ENCODE peak calls at places on chromosomes 3 and 15, in five cellular contexts. One of them, this sample, is unnamed.

GRCh38 chr15:73796266-73796939 is 43.3 kb upstream of the INSYN1 start:
- DNase-seq in IMR-90: no peak
- DNase-seq in neural crest cell: no peak
- DNase-seq in spleen: no peak
- DNase-seq in ovary: no peak
- DNase-seq in this sample: no peak

GRCh38 chr3:196098365-196098764 is 16.5 kb upstream of the TFRC start:
- DNase-seq in spleen: no peak
- DNase-seq in IMR-90: no peak
- DNase-seq in ovary: no peak
- DNase-seq in neural crest cell: no peak
- DNase-seq in this sample: no peak

GRCh38 chr3:139103484-139103883 is 58.8 kb upstream of the PRR23C start:
- DNase-seq in IMR-90: no peak
- DNase-seq in ovary: no peak
- DNase-seq in neural crest cell: no peak
- DNase-seq in spleen: no peak
- DNase-seq in this sample: no peak

GRCh38 chr3:161559177-161559998 is 62.8 kb downstream of the OTOL1 start:
- DNase-seq in ovary: no peak
- DNase-seq in neural crest cell: peak
- DNase-seq in spleen: no peak
- DNase-seq in IMR-90: peak
- DNase-seq in this sample: no peak

GRCh38 chr3:24802614-24803013 is 308.0 kb upstream of the THRB start:
- DNase-seq in IMR-90: no peak
- DNase-seq in ovary: no peak
- DNase-seq in neural crest cell: no peak
- DNase-seq in spleen: no peak
- DNase-seq in this sample: no peak

GRCh38 chr15:70200511-70200991 is 102.8 kb upstream of the TLE3 start:
- DNase-seq in IMR-90: no peak
- DNase-seq in ovary: no peak
- DNase-seq in spleen: peak
- DNase-seq in neural crest cell: no peak
- DNase-seq in this sample: no peak

GRCh38 chr3:143895805-143896204 is 47.5 kb upstream of the SLC9A9 start:
- DNase-seq in spleen: no peak
- DNase-seq in ovary: no peak
- DNase-seq in IMR-90: peak
- DNase-seq in neural crest cell: no peak
- DNase-seq in this sample: no peak

GRCh38 chr3:147407107-147407494 is 758 bp upstream of the ZIC4 start:
- DNase-seq in spleen: no peak
- DNase-seq in ovary: no peak
- DNase-seq in neural crest cell: no peak
- DNase-seq in IMR-90: no peak
- DNase-seq in this sample: no peak

GRCh38 chr3:177977381-177978158 is 558.7 kb upstream of the KCNMB2 start:
- DNase-seq in neural crest cell: no peak
- DNase-seq in spleen: no peak
- DNase-seq in IMR-90: peak
- DNase-seq in ovary: no peak
- DNase-seq in this sample: no peak

GRCh38 chr3:107373896-107374295 is 3.3 kb upstream of the CCDC54 start:
- DNase-seq in spleen: no peak
- DNase-seq in ovary: no peak
- DNase-seq in neural crest cell: no peak
- DNase-seq in IMR-90: no peak
- DNase-seq in this sample: no peak

GRCh38 chr15:83107841-83108181 is 366 bp downstream of the TM6SF1 start:
- DNase-seq in neural crest cell: no peak
- DNase-seq in ovary: no peak
- DNase-seq in IMR-90: no peak
- DNase-seq in spleen: peak
- DNase-seq in this sample: no peak

GRCh38 chr3:161284989-161285388 is 63.9 kb downstream of the NMD3 start:
- DNase-seq in IMR-90: peak
- DNase-seq in ovary: no peak
- DNase-seq in spleen: no peak
- DNase-seq in neural crest cell: no peak
- DNase-seq in this sample: no peak

GRCh38 chr15:71051539-71051938 is 63.7 kb upstream of the THSD4 start:
- DNase-seq in IMR-90: peak
- DNase-seq in neural crest cell: no peak
- DNase-seq in spleen: no peak
- DNase-seq in ovary: no peak
- DNase-seq in this sample: no peak

DNA sequence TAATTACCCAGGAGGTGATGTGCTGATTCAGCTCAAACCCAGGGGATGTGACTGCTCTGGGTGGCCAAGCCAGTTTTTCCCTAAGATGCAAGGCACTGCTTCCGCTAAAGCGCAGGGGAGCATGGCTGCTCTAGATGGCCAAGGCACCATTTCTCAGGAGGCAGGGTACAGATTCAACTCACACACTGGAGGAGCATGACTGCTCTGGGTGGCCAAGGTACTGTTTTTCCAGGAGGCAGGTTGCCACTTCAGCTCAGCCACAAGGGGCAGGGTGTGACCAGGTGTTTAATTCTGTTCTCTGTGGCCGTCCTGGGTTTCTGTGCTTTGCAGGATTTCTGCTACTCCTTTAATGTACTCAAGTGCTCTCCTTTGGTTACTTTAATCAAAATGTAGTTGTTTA is 659.3 kb upstream of the ARRDC4 start:
- DNase-seq in spleen: peak
- DNase-seq in IMR-90: no peak
- DNase-seq in neural crest cell: no peak
- DNase-seq in ovary: no peak
- DNase-seq in this sample: no peak
- TF ChIP-seq CTCF in spleen: no peak
- TF ChIP-seq CTCF in IMR-90: no peak
- TF ChIP-seq CTCF in neural crest cell: no peak
- TF ChIP-seq CTCF in ovary: no peak
- TF ChIP-seq CTCF in this sample: no peak

DNA sequence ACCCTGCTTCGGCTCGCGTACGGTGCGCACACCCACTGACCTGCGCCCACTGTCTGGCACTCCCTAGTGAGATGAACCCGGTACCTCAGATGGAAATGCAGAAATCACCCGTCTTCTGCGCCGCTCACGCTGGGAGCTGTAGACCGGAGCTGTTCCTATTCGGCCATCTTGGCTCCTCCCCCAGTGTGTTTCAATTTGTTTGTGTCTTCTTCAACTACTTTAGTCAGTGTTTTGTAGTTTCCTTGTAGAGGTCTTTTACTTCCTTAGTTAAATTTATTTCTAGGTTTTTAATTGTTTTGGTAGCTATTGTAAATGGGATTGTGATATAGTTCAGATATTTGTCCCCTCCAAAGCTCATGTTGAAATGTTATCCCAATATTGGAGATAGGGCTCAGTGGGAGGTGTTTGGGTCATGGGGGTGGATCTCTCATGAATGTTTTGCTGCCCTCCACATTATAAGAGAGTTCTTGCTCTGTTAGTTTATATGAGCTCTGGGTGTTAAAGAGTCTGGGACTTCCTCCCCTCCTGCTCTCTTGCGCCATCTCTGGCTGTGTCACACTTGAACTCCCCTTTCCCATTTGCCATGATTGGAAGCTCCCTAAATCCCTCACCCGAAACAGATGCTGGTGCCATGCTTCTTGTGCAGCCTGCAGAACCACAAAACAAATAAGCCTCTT is 304.4 kb downstream of the DOCK3 start:
- DNase-seq in ovary: no peak
- DNase-seq in spleen: no peak
- DNase-seq in IMR-90: no peak
- DNase-seq in neural crest cell: no peak
- DNase-seq in this sample: no peak
- TF ChIP-seq CTCF in ovary: no peak
- TF ChIP-seq CTCF in spleen: no peak
- TF ChIP-seq CTCF in IMR-90: no peak
- TF ChIP-seq CTCF in neural crest cell: peak
- TF ChIP-seq CTCF in this sample: no peak

DNA sequence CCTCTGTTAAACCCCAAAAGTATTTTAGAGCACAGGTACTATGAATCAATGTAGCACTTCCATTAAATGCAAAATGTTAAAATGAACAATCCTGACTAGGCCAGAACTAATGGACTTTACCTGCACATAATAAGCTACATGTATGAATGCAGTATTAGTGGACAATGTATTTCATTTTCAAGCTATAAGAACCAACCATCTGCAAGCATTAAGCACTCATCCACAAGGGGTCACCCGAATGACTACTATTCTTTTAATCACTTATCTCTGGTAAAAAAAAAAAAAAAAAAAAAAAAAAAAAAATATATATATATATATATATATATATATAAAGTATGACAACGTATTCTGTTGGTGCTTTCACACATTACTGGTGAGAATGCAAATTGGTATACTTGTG is 7.2 kb downstream of the HERC1 start:
- DNase-seq in neural crest cell: no peak
- DNase-seq in spleen: no peak
- DNase-seq in IMR-90: peak
- DNase-seq in ovary: no peak
- DNase-seq in this sample: no peak
- TF ChIP-seq CTCF in neural crest cell: no peak
- TF ChIP-seq CTCF in spleen: no peak
- TF ChIP-seq CTCF in IMR-90: peak
- TF ChIP-seq CTCF in ovary: no peak
- TF ChIP-seq CTCF in this sample: peak

DNA sequence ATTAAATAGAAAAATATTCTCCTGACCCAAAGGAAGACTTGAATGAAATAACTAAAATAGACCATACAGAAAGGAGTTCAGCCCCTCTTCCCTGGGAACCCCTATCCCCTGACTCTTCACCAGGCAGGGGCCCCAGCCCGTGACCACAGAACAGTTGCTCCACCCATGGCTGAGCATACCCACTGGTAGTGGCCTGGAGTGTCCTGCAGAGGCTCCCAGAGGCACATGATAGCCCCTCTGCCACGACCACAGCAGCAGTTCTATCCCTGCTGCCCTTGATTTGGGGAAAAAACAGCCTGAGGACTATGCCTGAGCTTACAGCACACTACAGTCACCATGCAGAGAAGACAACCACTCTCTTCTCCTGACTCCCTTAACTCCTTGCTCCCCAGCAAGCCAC is 31.8 kb downstream of the TTC14 start:
- DNase-seq in neural crest cell: no peak
- DNase-seq in spleen: peak
- DNase-seq in IMR-90: no peak
- DNase-seq in ovary: no peak
- DNase-seq in this sample: no peak
- TF ChIP-seq CTCF in neural crest cell: no peak
- TF ChIP-seq CTCF in spleen: no peak
- TF ChIP-seq CTCF in IMR-90: no peak
- TF ChIP-seq CTCF in ovary: no peak
- TF ChIP-seq CTCF in this sample: no peak

GRCh38 chr3:44554626-44555592 is at the start of gene ZKSCAN7:
- DNase-seq in neural crest cell: peak
- DNase-seq in IMR-90: peak
- DNase-seq in ovary: peak
- DNase-seq in spleen: peak
- DNase-seq in this sample: peak
- TF ChIP-seq CTCF in neural crest cell: peak
- TF ChIP-seq CTCF in IMR-90: peak
- TF ChIP-seq CTCF in ovary: no peak
- TF ChIP-seq CTCF in spleen: peak
- TF ChIP-seq CTCF in this sample: peak

DNA sequence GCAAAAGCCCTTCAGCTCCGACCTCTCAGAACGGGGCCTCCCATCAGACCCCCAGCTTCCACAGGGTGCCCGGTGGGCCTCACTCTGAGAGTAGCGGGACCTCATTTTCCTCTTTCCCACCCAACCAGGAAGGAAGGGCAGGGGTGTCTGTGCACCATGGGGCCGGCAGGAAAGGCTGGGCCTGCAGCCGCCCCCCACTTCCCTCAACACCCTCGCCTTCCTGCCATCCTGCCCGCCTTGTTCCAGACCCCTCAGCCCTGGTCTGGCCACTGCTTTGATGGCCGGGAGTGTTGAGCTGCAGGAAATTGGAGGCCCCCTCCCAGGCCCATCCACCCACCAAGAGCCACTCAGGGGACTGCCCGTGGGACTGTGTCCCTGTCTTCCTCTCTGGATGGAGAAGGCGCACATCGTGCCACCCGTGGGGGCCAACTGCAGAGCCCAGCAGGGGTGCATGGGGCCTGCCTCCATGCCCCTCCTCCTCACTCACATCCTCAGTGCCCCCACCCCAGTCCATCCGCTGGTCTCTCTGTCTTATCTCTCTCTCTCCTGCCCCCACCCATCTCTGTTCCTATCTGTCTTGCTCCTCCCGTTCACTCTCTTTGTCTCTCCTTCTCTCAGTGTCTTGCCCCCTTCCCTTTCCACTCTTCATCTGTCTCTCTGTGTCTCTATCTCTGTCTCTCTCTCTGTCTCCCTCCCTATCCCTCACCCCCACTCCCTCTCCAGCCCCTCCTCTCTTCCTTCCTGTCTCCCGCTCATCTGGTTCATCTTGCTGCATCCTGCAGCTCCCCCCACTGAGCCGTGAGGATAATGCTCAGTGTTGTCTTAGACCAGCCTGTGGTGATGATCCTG is 1.8 kb upstream of the PLXND1 start:
- DNase-seq in neural crest cell: no peak
- DNase-seq in ovary: no peak
- DNase-seq in IMR-90: peak
- DNase-seq in spleen: no peak
- DNase-seq in this sample: no peak
- TF ChIP-seq CTCF in neural crest cell: no peak
- TF ChIP-seq CTCF in ovary: no peak
- TF ChIP-seq CTCF in IMR-90: peak
- TF ChIP-seq CTCF in spleen: peak
- TF ChIP-seq CTCF in this sample: peak

GRCh38 chr3:63565220-63565619 is 87.3 kb upstream of the SNTN start:
- DNase-seq in spleen: no peak
- DNase-seq in IMR-90: no peak
- DNase-seq in ovary: no peak
- DNase-seq in neural crest cell: no peak
- DNase-seq in this sample: no peak
- TF ChIP-seq CTCF in spleen: no peak
- TF ChIP-seq CTCF in IMR-90: no peak
- TF ChIP-seq CTCF in ovary: no peak
- TF ChIP-seq CTCF in neural crest cell: no peak
- TF ChIP-seq CTCF in this sample: no peak

GRCh38 chr3:11239796-11240195 is 32.4 kb upstream of the ATG7 start:
- DNase-seq in ovary: no peak
- DNase-seq in spleen: no peak
- DNase-seq in IMR-90: no peak
- DNase-seq in neural crest cell: no peak
- DNase-seq in this sample: no peak

GRCh38 chr3:11238880-11239279 is 33.3 kb upstream of the ATG7 start:
- DNase-seq in neural crest cell: no peak
- DNase-seq in ovary: no peak
- DNase-seq in spleen: no peak
- DNase-seq in IMR-90: peak
- DNase-seq in this sample: no peak

GRCh38 chr3:11235385-11235784 is 36.8 kb upstream of the ATG7 start:
- DNase-seq in spleen: no peak
- DNase-seq in ovary: no peak
- DNase-seq in neural crest cell: no peak
- DNase-seq in IMR-90: no peak
- DNase-seq in this sample: no peak

GRCh38 chr3:11238057-11238456 is 34.1 kb upstream of the ATG7 start:
- DNase-seq in ovary: no peak
- DNase-seq in IMR-90: peak
- DNase-seq in spleen: no peak
- DNase-seq in neural crest cell: no peak
- DNase-seq in this sample: no peak

GRCh38 chr3:11236588-11237461 is 35.4 kb upstream of the ATG7 start:
- DNase-seq in ovary: peak
- DNase-seq in spleen: peak
- DNase-seq in IMR-90: peak
- DNase-seq in neural crest cell: peak
- DNase-seq in this sample: no peak
- TF ChIP-seq CTCF in ovary: no peak
- TF ChIP-seq CTCF in spleen: peak
- TF ChIP-seq CTCF in IMR-90: peak
- TF ChIP-seq CTCF in neural crest cell: peak
- TF ChIP-seq CTCF in this sample: peak